ENCODE peak calls at places on chromosomes 6 and 20, in six cellular contexts. M, H, Q, P, K and E are unnamed samples.

GRCh38 chr6:130183271-130184222 is 39.2 kb downstream of the SAMD3 start:
- DNase-seq in M (no peak), P (no peak), Q (no peak), K (no peak), H (no peak), E (peak; percentile 68)

GRCh38 chr6:1917628-1918371 is 308.1 kb downstream of the FOXC1 start:
- DNase-seq in P (peak; percentile 17), H (no peak), M (peak; percentile 53), Q (no peak), K (no peak), E (peak; percentile 67)

GRCh38 chr6:75830959-75831885 is 82.2 kb downstream of the MYO6 start:
- DNase-seq in K (no peak), Q (no peak), M (peak; percentile 8), P (peak; percentile 19), H (no peak), E (no peak)

GRCh38 chr6:34531580-34532201 is 24.4 kb downstream of the SPDEF start:
- DNase-seq in P (no peak), M (peak; percentile 76), Q (peak; percentile 13), H (peak; percentile 55), K (no peak), E (no peak)

GRCh38 chr6:112939543-112939942 is 592.4 kb downstream of the RFPL4B start:
- DNase-seq in H (no peak), P (no peak), Q (no peak), K (peak; percentile 56), M (peak; percentile 56), E (no peak)

GRCh38 chr6:161276605-161277155 is 2.8 kb upstream of the AGPAT4 start:
- DNase-seq in Q (no peak), M (no peak), P (no peak), K (no peak), H (no peak), E (no peak)

GRCh38 chr6:33696076-33696475 is 15.4 kb downstream of the UQCC2 start:
- DNase-seq in P (no peak), Q (no peak), M (no peak), K (no peak), H (no peak), E (no peak)

GRCh38 chr20:56515657-56516381 is 8.7 kb upstream of the FAM209A start:
- DNase-seq in P (no peak), Q (peak; percentile 16), H (no peak), M (peak; percentile 52), K (no peak), E (no peak)

GRCh38 chr6:50707652-50708325 is 5.5 kb upstream of the TFAP2D start:
- DNase-seq in M (peak; percentile 32), K (no peak), P (no peak), Q (no peak), H (no peak), E (no peak)

GRCh38 chr20:1370548-1371110 is 22.2 kb downstream of the FKBP1A start:
- DNase-seq in H (no peak), Q (no peak), P (no peak), K (no peak), M (peak; percentile 78), E (no peak)

GRCh38 chr20:44691424-44692423 is 23.4 kb upstream of the CCN5 start:
- DNase-seq in K (no peak), M (peak; percentile 77), P (no peak), Q (no peak), H (no peak), E (no peak)

GRCh38 chr6:150334790-150335783 is 33.7 kb upstream of the IYD start:
- DNase-seq in K (no peak), P (peak; percentile 19), M (peak; percentile 88), Q (peak; percentile 1), H (no peak), E (no peak)

GRCh38 chr20:41339957-41340326 is 679 bp upstream of the LPIN3 start:
- DNase-seq in P (peak; percentile 76), K (peak; percentile 78), M (peak; percentile 68), Q (peak; percentile 64), H (peak; percentile 97), E (peak; percentile 94)

GRCh38 chr6:42142118-42142835 is at the start of gene C6orf132:
- DNase-seq in K (peak; percentile 20), M (no peak), H (peak; percentile 94), Q (no peak), P (no peak), E (no peak)

GRCh38 chr20:41261790-41262717 is 55.5 kb downstream of the ZHX3 start:
- DNase-seq in K (no peak), H (no peak), M (no peak), P (no peak), Q (no peak), E (no peak)

GRCh38 chr20:45959126-45959525 is 12.9 kb downstream of the ZNF335 start:
- DNase-seq in K (no peak), M (no peak), Q (no peak), P (no peak), H (peak; percentile 43), E (no peak)

GRCh38 chr20:32028647-32029372 is 18.6 kb downstream of the CCM2L start:
- DNase-seq in M (peak; percentile 12), H (no peak), K (peak; percentile 5), Q (no peak), P (no peak), E (peak; percentile 34)

GRCh38 chr6:167000759-167001158 is 1.6 kb downstream of the CEP43 start:
- DNase-seq in K (no peak), H (no peak), Q (no peak), P (no peak), M (no peak), E (no peak)

GRCh38 chr20:4112490-4113420 is 97.4 kb upstream of the RNF24 start:
- DNase-seq in H (no peak), K (peak; percentile 66), M (peak; percentile 85), Q (no peak), P (no peak), E (no peak)